ENCODE peak calls at places on chromosomes 16 and 17, in eight cellular contexts. One of them, this sample, is unnamed.

GRCh38 chr17:39763046-39763800 is 25.5 kb downstream of the GRB7 start:
- DNase-seq in DMS153: no peak
- DNase-seq in CD8-positive, alpha-beta memory T cell: no peak
- DNase-seq in heart right ventricle: no peak
- DNase-seq in activated CD4-positive, alpha-beta T cell treated with anti-CD3 and anti-CD28 coated beads for 4 hours: no peak
- DNase-seq in GM12892: no peak
- DNase-seq in NCI-H1105 treated with DMSO at 0.1 percent for 48 hours: no peak
- DNase-seq in stimulated activated CD4-positive, alpha-beta T cell treated with anti-CD3 and anti-CD28 coated beads, Interleukin-12 subunit alpha, Interleukin-12 subunit beta, amount 100 ng/mL, for 4 hours: no peak
- DNase-seq in this sample: no peak

GRCh38 chr17:17816240-17816814 is 20.5 kb downstream of the SREBF1 start:
- DNase-seq in GM12892: no peak
- DNase-seq in stimulated activated CD4-positive, alpha-beta T cell treated with anti-CD3 and anti-CD28 coated beads, Interleukin-12 subunit alpha, Interleukin-12 subunit beta, amount 100 ng/mL, for 4 hours: no peak
- DNase-seq in NCI-H1105 treated with DMSO at 0.1 percent for 48 hours: no peak
- DNase-seq in heart right ventricle: no peak
- DNase-seq in activated CD4-positive, alpha-beta T cell treated with anti-CD3 and anti-CD28 coated beads for 4 hours: no peak
- DNase-seq in CD8-positive, alpha-beta memory T cell: no peak
- DNase-seq in DMS153: no peak
- DNase-seq in this sample: no peak

GRCh38 chr17:66716236-66717026 is 118.5 kb upstream of the CACNG5 start:
- DNase-seq in stimulated activated CD4-positive, alpha-beta T cell treated with anti-CD3 and anti-CD28 coated beads, Interleukin-12 subunit alpha, Interleukin-12 subunit beta, amount 100 ng/mL, for 4 hours: no peak
- DNase-seq in activated CD4-positive, alpha-beta T cell treated with anti-CD3 and anti-CD28 coated beads for 4 hours: no peak
- DNase-seq in CD8-positive, alpha-beta memory T cell: no peak
- DNase-seq in DMS153: no peak
- DNase-seq in GM12892: no peak
- DNase-seq in heart right ventricle: no peak
- DNase-seq in NCI-H1105 treated with DMSO at 0.1 percent for 48 hours: peak
- DNase-seq in this sample: no peak

GRCh38 chr17:22510504-22510903 is 818.2 kb downstream of the KCNJ18 start:
- DNase-seq in stimulated activated CD4-positive, alpha-beta T cell treated with anti-CD3 and anti-CD28 coated beads, Interleukin-12 subunit alpha, Interleukin-12 subunit beta, amount 100 ng/mL, for 4 hours: no peak
- DNase-seq in GM12892: no peak
- DNase-seq in CD8-positive, alpha-beta memory T cell: no peak
- DNase-seq in NCI-H1105 treated with DMSO at 0.1 percent for 48 hours: no peak
- DNase-seq in heart right ventricle: no peak
- DNase-seq in activated CD4-positive, alpha-beta T cell treated with anti-CD3 and anti-CD28 coated beads for 4 hours: no peak
- DNase-seq in DMS153: no peak
- DNase-seq in this sample: no peak

GRCh38 chr17:360141-360705 is 7.6 kb upstream of the RPH3AL start:
- DNase-seq in DMS153: no peak
- DNase-seq in NCI-H1105 treated with DMSO at 0.1 percent for 48 hours: no peak
- DNase-seq in CD8-positive, alpha-beta memory T cell: no peak
- DNase-seq in GM12892: no peak
- DNase-seq in stimulated activated CD4-positive, alpha-beta T cell treated with anti-CD3 and anti-CD28 coated beads, Interleukin-12 subunit alpha, Interleukin-12 subunit beta, amount 100 ng/mL, for 4 hours: no peak
- DNase-seq in activated CD4-positive, alpha-beta T cell treated with anti-CD3 and anti-CD28 coated beads for 4 hours: no peak
- DNase-seq in heart right ventricle: no peak
- DNase-seq in this sample: no peak

GRCh38 chr16:4381072-4381934 is 9.7 kb downstream of the VASN start:
- DNase-seq in CD8-positive, alpha-beta memory T cell: no peak
- DNase-seq in stimulated activated CD4-positive, alpha-beta T cell treated with anti-CD3 and anti-CD28 coated beads, Interleukin-12 subunit alpha, Interleukin-12 subunit beta, amount 100 ng/mL, for 4 hours: no peak
- DNase-seq in NCI-H1105 treated with DMSO at 0.1 percent for 48 hours: no peak
- DNase-seq in activated CD4-positive, alpha-beta T cell treated with anti-CD3 and anti-CD28 coated beads for 4 hours: no peak
- DNase-seq in GM12892: no peak
- DNase-seq in heart right ventricle: no peak
- DNase-seq in DMS153: no peak
- DNase-seq in this sample: no peak

GRCh38 chr17:8310601-8311123 is 621 bp downstream of the ARHGEF15 start:
- DNase-seq in GM12892: no peak
- DNase-seq in DMS153: no peak
- DNase-seq in stimulated activated CD4-positive, alpha-beta T cell treated with anti-CD3 and anti-CD28 coated beads, Interleukin-12 subunit alpha, Interleukin-12 subunit beta, amount 100 ng/mL, for 4 hours: no peak
- DNase-seq in activated CD4-positive, alpha-beta T cell treated with anti-CD3 and anti-CD28 coated beads for 4 hours: no peak
- DNase-seq in NCI-H1105 treated with DMSO at 0.1 percent for 48 hours: no peak
- DNase-seq in CD8-positive, alpha-beta memory T cell: no peak
- DNase-seq in heart right ventricle: peak
- DNase-seq in this sample: no peak

GRCh38 chr16:85917959-85918358 is 19.0 kb downstream of the IRF8 start:
- DNase-seq in CD8-positive, alpha-beta memory T cell: no peak
- DNase-seq in activated CD4-positive, alpha-beta T cell treated with anti-CD3 and anti-CD28 coated beads for 4 hours: no peak
- DNase-seq in NCI-H1105 treated with DMSO at 0.1 percent for 48 hours: no peak
- DNase-seq in DMS153: no peak
- DNase-seq in heart right ventricle: no peak
- DNase-seq in GM12892: no peak
- DNase-seq in stimulated activated CD4-positive, alpha-beta T cell treated with anti-CD3 and anti-CD28 coated beads, Interleukin-12 subunit alpha, Interleukin-12 subunit beta, amount 100 ng/mL, for 4 hours: no peak
- DNase-seq in this sample: no peak

GRCh38 chr16:77993111-77993571 is 29.2 kb upstream of the CLEC3A start:
- DNase-seq in activated CD4-positive, alpha-beta T cell treated with anti-CD3 and anti-CD28 coated beads for 4 hours: no peak
- DNase-seq in CD8-positive, alpha-beta memory T cell: no peak
- DNase-seq in GM12892: no peak
- DNase-seq in stimulated activated CD4-positive, alpha-beta T cell treated with anti-CD3 and anti-CD28 coated beads, Interleukin-12 subunit alpha, Interleukin-12 subunit beta, amount 100 ng/mL, for 4 hours: no peak
- DNase-seq in DMS153: no peak
- DNase-seq in heart right ventricle: no peak
- DNase-seq in NCI-H1105 treated with DMSO at 0.1 percent for 48 hours: no peak
- DNase-seq in this sample: no peak

GRCh38 chr17:9811537-9811936 is 10.3 kb downstream of the GSG1L2 start:
- DNase-seq in CD8-positive, alpha-beta memory T cell: no peak
- DNase-seq in NCI-H1105 treated with DMSO at 0.1 percent for 48 hours: no peak
- DNase-seq in heart right ventricle: peak
- DNase-seq in DMS153: no peak
- DNase-seq in stimulated activated CD4-positive, alpha-beta T cell treated with anti-CD3 and anti-CD28 coated beads, Interleukin-12 subunit alpha, Interleukin-12 subunit beta, amount 100 ng/mL, for 4 hours: no peak
- DNase-seq in GM12892: no peak
- DNase-seq in activated CD4-positive, alpha-beta T cell treated with anti-CD3 and anti-CD28 coated beads for 4 hours: no peak
- DNase-seq in this sample: no peak

GRCh38 chr17:65183736-65184135 is 46.6 kb downstream of the RGS9 start:
- DNase-seq in GM12892: no peak
- DNase-seq in stimulated activated CD4-positive, alpha-beta T cell treated with anti-CD3 and anti-CD28 coated beads, Interleukin-12 subunit alpha, Interleukin-12 subunit beta, amount 100 ng/mL, for 4 hours: no peak
- DNase-seq in heart right ventricle: no peak
- DNase-seq in activated CD4-positive, alpha-beta T cell treated with anti-CD3 and anti-CD28 coated beads for 4 hours: no peak
- DNase-seq in CD8-positive, alpha-beta memory T cell: no peak
- DNase-seq in NCI-H1105 treated with DMSO at 0.1 percent for 48 hours: no peak
- DNase-seq in DMS153: no peak
- DNase-seq in this sample: no peak

GRCh38 chr16:77574867-77575619 is 140.2 kb upstream of the ADAMTS18 start:
- DNase-seq in DMS153: no peak
- DNase-seq in CD8-positive, alpha-beta memory T cell: no peak
- DNase-seq in activated CD4-positive, alpha-beta T cell treated with anti-CD3 and anti-CD28 coated beads for 4 hours: no peak
- DNase-seq in heart right ventricle: peak
- DNase-seq in stimulated activated CD4-positive, alpha-beta T cell treated with anti-CD3 and anti-CD28 coated beads, Interleukin-12 subunit alpha, Interleukin-12 subunit beta, amount 100 ng/mL, for 4 hours: no peak
- DNase-seq in GM12892: no peak
- DNase-seq in NCI-H1105 treated with DMSO at 0.1 percent for 48 hours: no peak
- DNase-seq in this sample: no peak

GRCh38 chr17:35291802-35292201 is 48.9 kb downstream of the SLFN5 start:
- DNase-seq in GM12892: no peak
- DNase-seq in NCI-H1105 treated with DMSO at 0.1 percent for 48 hours: no peak
- DNase-seq in stimulated activated CD4-positive, alpha-beta T cell treated with anti-CD3 and anti-CD28 coated beads, Interleukin-12 subunit alpha, Interleukin-12 subunit beta, amount 100 ng/mL, for 4 hours: no peak
- DNase-seq in DMS153: no peak
- DNase-seq in CD8-positive, alpha-beta memory T cell: no peak
- DNase-seq in heart right ventricle: no peak
- DNase-seq in activated CD4-positive, alpha-beta T cell treated with anti-CD3 and anti-CD28 coated beads for 4 hours: no peak
- DNase-seq in this sample: no peak

This sample was measured in activated effector memory CD4-positive, alpha-beta T cell treated with Interleukin-2 at 50 U/mL for 16 hours.